ENCODE peak calls at places on chromosome 5, in five cellular contexts. V, S, U, F and R are unnamed samples.

GRCh38 chr5:151896041-151896691 is 28.5 kb downstream of the GLRA1 start:
- DNase-seq in U (no peak), F (no peak), V (no peak), S (no peak), R (peak)

GRCh38 chr5:27706832-27707231 is 668.4 kb upstream of the CDH9 start:
- DNase-seq in V (no peak), F (no peak), S (no peak), U (no peak), R (no peak)

GRCh38 chr5:42057254-42057690 is 132.2 kb downstream of the FBXO4 start:
- DNase-seq in S (peak), V (peak), U (no peak), F (no peak), R (peak)

GRCh38 chr5:68711311-68712200 is 382.3 kb upstream of the SLC30A5 start:
- DNase-seq in U (no peak), F (no peak), V (no peak), S (peak), R (no peak)

GRCh38 chr5:83285661-83286398 is 185.7 kb upstream of the VCAN start:
- DNase-seq in F (peak), U (no peak), S (peak), V (no peak), R (no peak)

GRCh38 chr5:151772868-151773561 is 1.3 kb downstream of the G3BP1 start:
- DNase-seq in F (no peak), V (no peak), S (peak), U (no peak), R (peak)

GRCh38 chr5:79552984-79553383 is 39.0 kb upstream of the HOMER1 start:
- DNase-seq in F (no peak), V (no peak), U (no peak), S (no peak), R (peak)

GRCh38 chr5:111668713-111669112 is 88.3 kb downstream of the NREP start:
- DNase-seq in U (no peak), V (no peak), F (no peak), S (peak), R (peak)

GRCh38 chr5:33679791-33680190 is 212.0 kb downstream of the ADAMTS12 start:
- DNase-seq in V (no peak), U (no peak), S (no peak), F (no peak), R (peak)

GRCh38 chr5:149887622-149888183 is 56.9 kb downstream of the PDE6A start:
- DNase-seq in S (no peak), V (no peak), F (no peak), U (no peak), R (peak)

GRCh38 chr5:113153512-113154097 is 177.0 kb downstream of the DCP2 start:
- DNase-seq in U (peak), V (no peak), F (no peak), S (peak), R (no peak)

GRCh38 chr5:151288180-151288579 is 15.4 kb downstream of the SLC36A3 start:
- DNase-seq in S (no peak), U (no peak), V (no peak), F (no peak), R (no peak)

GRCh38 chr5:178232124-178232919 is at the start of gene PHYKPL:
- DNase-seq in U (peak), V (peak), F (peak), S (peak), R (peak)

GRCh38 chr5:149071756-149072155 is 8.9 kb upstream of the SH3TC2 start:
- DNase-seq in U (no peak), V (no peak), S (no peak), F (no peak), R (no peak)

GRCh38 chr5:137022043-137022442 is 477.1 kb downstream of the SPOCK1 start:
- DNase-seq in F (peak), V (no peak), S (no peak), U (no peak), R (no peak)

GRCh38 chr5:27396998-27397397 is 358.6 kb upstream of the CDH9 start:
- DNase-seq in U (no peak), V (no peak), S (no peak), F (no peak), R (no peak)

GRCh38 chr5:40446910-40447309 is 232.8 kb upstream of the PTGER4 start:
- DNase-seq in U (no peak), S (peak), V (no peak), F (no peak), R (peak)

GRCh38 chr5:142110046-142110531 is 1.5 kb downstream of the NDFIP1 start:
- DNase-seq in U (peak), V (no peak), F (peak), S (peak), R (peak)

GRCh38 chr5:169648725-169649124 is 11.7 kb downstream of the DOCK2 start:
- DNase-seq in V (no peak), S (peak), F (no peak), U (no peak), R (peak)

GRCh38 chr5:53902524-53902923 is 342.1 kb downstream of the NDUFS4 start:
- DNase-seq in S (no peak), V (no peak), F (no peak), U (no peak), R (no peak)

GRCh38 chr5:163894645-163895044 is 389.2 kb downstream of the MAT2B start:
- DNase-seq in U (no peak), S (no peak), V (no peak), F (no peak), R (peak)

GRCh38 chr5:162719720-162720119 is 652.1 kb downstream of the GABRG2 start:
- DNase-seq in S (no peak), F (no peak), V (no peak), U (no peak), R (no peak)

GRCh38 chr5:3778000-3778570 is 182.5 kb downstream of the IRX1 start:
- DNase-seq in U (no peak), F (no peak), S (no peak), V (no peak), R (no peak)

GRCh38 chr5:135190345-135191083 is 156.5 kb upstream of the PITX1 start:
- DNase-seq in S (peak), F (no peak), V (no peak), U (no peak), R (no peak)

GRCh38 chr5:151107738-151108520 is 27.1 kb upstream of the TNIP1 start:
- DNase-seq in S (no peak), F (peak), V (no peak), U (no peak), R (no peak)

GRCh38 chr5:39137391-39138181 is 63.4 kb upstream of the RICTOR start:
- DNase-seq in S (no peak), F (no peak), U (no peak), V (no peak), R (no peak)

GRCh38 chr5:39648539-39649200 is 223.9 kb upstream of the DAB2 start:
- DNase-seq in V (no peak), F (no peak), U (no peak), S (no peak), R (no peak)

GRCh38 chr5:67283275-67283987 is 86.8 kb upstream of the CD180 start:
- DNase-seq in V (no peak), S (no peak), U (no peak), F (no peak), R (no peak)

GRCh38 chr5:16508730-16509531 is 43.3 kb upstream of the ZNF622 start:
- DNase-seq in S (no peak), U (no peak), V (peak), F (peak), R (no peak)

GRCh38 chr5:33401482-33402390 is 39.0 kb upstream of the TARS1 start:
- DNase-seq in S (no peak), V (no peak), U (no peak), F (no peak), R (peak)

GRCh38 chr5:168365581-168366081 is 74.2 kb downstream of the WWC1 start:
- DNase-seq in U (no peak), F (no peak), S (no peak), V (peak), R (peak)
- TF ChIP-seq CTCF in U (no peak), F (no peak), S (peak), V (no peak), R (peak)

GRCh38 chr5:115770466-115770865 is 46.0 kb downstream of the CDO1 start:
- DNase-seq in U (no peak), F (no peak), S (no peak), V (no peak), R (no peak)
- TF ChIP-seq CTCF in U (no peak), F (no peak), S (peak), V (no peak), R (peak)

GRCh38 chr5:43401827-43402226 is 10.4 kb downstream of the CCL28 start:
- DNase-seq in F (no peak), S (peak), U (no peak), V (no peak), R (peak)
- TF ChIP-seq CTCF in F (no peak), S (peak), U (no peak), V (no peak), R (peak)

GRCh38 chr5:52560366-52560765 is 227.3 kb upstream of the ITGA1 start:
- DNase-seq in U (no peak), S (no peak), V (no peak), F (no peak), R (peak)
- TF ChIP-seq CTCF in U (no peak), S (peak), V (no peak), F (no peak), R (peak)

GRCh38 chr5:122885038-122885517 is 39.7 kb downstream of the SNX24 start:
- DNase-seq in V (no peak), S (no peak), F (no peak), U (no peak), R (no peak)
- TF ChIP-seq CTCF in V (no peak), S (no peak), F (no peak), U (no peak), R (no peak)

GRCh38 chr5:176727983-176728675 is 80.8 kb downstream of the TSPAN17 start:
- DNase-seq in V (no peak), S (no peak), F (no peak), U (no peak), R (no peak)

GRCh38 chr5:176726746-176727527 is 79.7 kb downstream of the TSPAN17 start:
- DNase-seq in U (no peak), S (no peak), F (no peak), V (no peak), R (no peak)

GRCh38 chr5:176728810-176729209 is 81.5 kb downstream of the TSPAN17 start:
- DNase-seq in F (no peak), S (no peak), V (no peak), U (no peak), R (no peak)

GRCh38 chr5:176725521-176725920 is 78.2 kb downstream of the TSPAN17 start:
- DNase-seq in V (no peak), S (no peak), F (no peak), U (no peak), R (no peak)

GRCh38 chr5:176727528-176727900 is 80.2 kb downstream of the TSPAN17 start:
- DNase-seq in V (no peak), U (no peak), S (no peak), F (no peak), R (no peak)
- TF ChIP-seq CTCF in V (no peak), U (no peak), S (no peak), F (no peak), R (no peak)

DNA sequence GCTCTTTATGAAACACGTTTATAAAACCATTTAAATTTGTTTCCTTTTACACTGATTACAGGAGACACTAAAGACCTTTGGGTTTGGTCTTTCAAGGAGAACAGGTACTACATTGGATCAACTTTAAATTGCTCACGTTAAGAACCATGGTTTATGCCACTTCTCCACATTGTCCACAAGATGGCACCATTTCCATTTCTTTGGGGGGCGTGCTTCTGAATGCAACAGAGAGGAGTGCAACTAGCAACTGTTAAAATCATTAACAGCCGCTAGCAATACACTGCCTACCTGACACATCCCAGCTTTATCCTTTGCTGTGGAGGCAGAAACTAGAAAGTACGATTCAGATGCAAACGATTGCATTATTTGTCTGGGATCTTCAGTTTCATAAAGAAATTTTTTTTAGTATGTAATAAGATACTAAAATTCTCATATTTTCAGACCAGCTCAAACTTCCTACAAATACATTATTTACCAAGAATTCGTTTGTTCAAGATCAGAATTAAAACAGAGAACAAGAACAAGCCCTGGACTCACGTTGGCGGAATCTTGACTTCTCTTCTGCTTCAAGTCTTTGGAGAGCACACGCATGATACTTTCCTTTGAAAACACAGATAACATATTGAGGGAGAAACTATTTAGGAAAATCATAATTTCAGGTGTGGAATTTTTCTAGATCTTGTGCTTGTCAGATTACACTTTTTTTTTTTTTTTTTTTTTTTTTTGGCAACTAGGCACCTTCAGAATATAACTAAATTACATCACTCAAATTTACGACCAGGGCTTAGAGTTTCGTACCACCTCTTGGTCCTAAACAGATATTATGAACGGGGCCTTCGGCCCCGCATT is 702 bp downstream of the CDC20B start:
- DNase-seq in V (peak), S (peak), F (peak), U (no peak), R (peak)
- TF ChIP-seq CTCF in V (peak), S (peak), F (peak), U (peak), R (peak)

GRCh38 chr5:7565559-7565958 is 169.6 kb downstream of the ADCY2 start:
- DNase-seq in S (no peak), U (no peak), F (no peak), V (no peak), R (no peak)
- TF ChIP-seq CTCF in S (no peak), U (no peak), F (no peak), V (no peak), R (no peak)

DNA sequence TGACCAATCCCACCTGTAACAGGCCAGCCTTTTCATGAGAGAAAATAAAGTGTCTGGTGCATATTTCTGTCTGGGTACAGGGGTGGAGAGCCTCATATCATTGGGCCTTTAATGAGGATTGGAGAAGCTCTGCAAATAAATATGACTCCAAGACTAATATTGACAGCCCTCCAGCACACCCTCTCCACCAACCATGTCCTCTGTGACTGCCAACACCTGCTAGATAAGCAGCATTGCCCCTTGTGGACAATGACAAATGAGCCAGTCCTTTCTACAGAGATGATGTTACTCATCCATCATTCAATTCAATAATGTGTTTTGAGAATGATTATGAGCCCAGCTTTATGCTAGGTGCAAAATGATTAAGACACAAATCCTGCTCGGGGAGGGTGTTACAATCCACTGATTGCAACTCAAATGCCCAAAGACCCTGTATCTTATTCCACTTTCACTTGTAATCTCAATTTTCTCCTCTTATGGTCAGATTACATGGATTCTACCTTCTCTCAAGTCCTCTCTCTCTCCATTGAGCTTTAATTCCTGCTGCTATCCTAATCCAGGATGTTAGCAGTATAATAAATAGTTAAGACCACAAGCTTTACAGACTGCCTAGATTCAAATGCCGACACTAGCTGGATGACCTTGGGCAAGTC is 2.1 kb upstream of the GFRA3 start:
- DNase-seq in F (no peak), S (no peak), V (no peak), U (no peak), R (no peak)
- TF ChIP-seq CTCF in F (no peak), S (no peak), V (no peak), U (no peak), R (no peak)

GRCh38 chr5:172282277-172283019 is 1.1 kb downstream of the UBTD2 start:
- DNase-seq in F (no peak), S (peak), U (no peak), V (no peak), R (peak)

GRCh38 chr5:172283862-172284274 is 304 bp upstream of the UBTD2 start:
- DNase-seq in U (peak), V (peak), F (peak), S (peak), R (peak)

GRCh38 chr5:172284275-172284971 is 859 bp upstream of the UBTD2 start:
- DNase-seq in F (peak), U (no peak), V (peak), S (peak), R (no peak)

GRCh38 chr5:172285226-172286143 is 1.9 kb upstream of the UBTD2 start:
- DNase-seq in V (no peak), U (no peak), F (no peak), S (peak), R (no peak)

GRCh38 chr5:172283020-172283861 is at the start of gene UBTD2:
- DNase-seq in S (peak), U (peak), V (peak), F (peak), R (peak)
- TF ChIP-seq CTCF in S (peak), U (peak), V (no peak), F (peak), R (peak)